ENCODE peak calls at places on chromosomes 11 and 22, in nine cellular contexts. E is NCI-H510A treated with DMSO at 0.1 percent for 48 hours; B is C1 segment of cervical spinal cord; X is activated naive CD4-positive, alpha-beta T cell treated with Interleukin-2 at 50 U/mL for 16 hours; H is A549; J is stimulated activated CD4-positive, alpha-beta T cell treated with anti-CD3 and anti-CD28 coated beads, TNF-alpha, amount 100 ng/mL, for 4 hours; S is progenitor cell of endocrine pancreas; I is pancreas; M is mammary epithelial cell. N is an unnamed sample.

GRCh38 chr11:62395885-62396778 is 22.7 kb upstream of the SCGB1A1 start:
- DNase-seq in E (no peak), B (no peak), X (no peak), H (no peak), J (no peak), S (no peak), I (no peak), M (no peak), N (no peak)

GRCh38 chr11:128342511-128343133 is 244.7 kb downstream of the ETS1 start:
- DNase-seq in E (peak), B (no peak), X (peak), H (peak), J (no peak), S (no peak), I (no peak), M (peak), N (no peak)

GRCh38 chr11:11141019-11141418 is 212.0 kb downstream of the CSNK2A3 start:
- DNase-seq in E (no peak), B (no peak), X (no peak), H (no peak), J (no peak), S (no peak), I (no peak), M (no peak), N (no peak)

GRCh38 chr22:33400061-33400840 is 342.1 kb upstream of the SYN3 start:
- DNase-seq in E (no peak), B (no peak), X (no peak), H (no peak), J (no peak), S (no peak), I (no peak), M (no peak), N (no peak)

GRCh38 chr11:75968021-75968685 is 153.1 kb downstream of the UVRAG start:
- DNase-seq in E (no peak), B (peak), X (no peak), H (no peak), J (no peak), S (no peak), I (no peak), M (no peak), N (no peak)

GRCh38 chr22:30483169-30483568 is 11.4 kb upstream of the SEC14L3 start:
- DNase-seq in E (no peak), B (no peak), X (no peak), H (no peak), J (no peak), S (no peak), I (no peak), M (no peak), N (no peak)

GRCh38 chr22:45872659-45873263 is 104.2 kb downstream of the WNT7B start:
- DNase-seq in E (no peak), B (no peak), X (no peak), H (no peak), J (no peak), S (no peak), I (no peak), M (no peak), N (no peak)

GRCh38 chr11:116651757-116652237 is 121.0 kb downstream of the BUD13 start:
- DNase-seq in E (no peak), B (no peak), X (no peak), H (no peak), J (no peak), S (no peak), I (no peak), M (no peak), N (no peak)

GRCh38 chr11:96199563-96200025 is 143.4 kb downstream of the MAML2 start:
- DNase-seq in E (no peak), B (no peak), X (peak), H (no peak), J (peak), S (no peak), I (no peak), M (no peak), N (no peak)

GRCh38 chr11:119368121-119369034 is 13.1 kb downstream of the USP2 start:
- DNase-seq in E (peak), B (peak), X (no peak), H (no peak), J (no peak), S (no peak), I (peak), M (no peak), N (peak)

GRCh38 chr22:42452456-42452855 is 20.3 kb upstream of the NFAM1 start:
- DNase-seq in E (no peak), B (no peak), X (no peak), H (no peak), J (no peak), S (no peak), I (no peak), M (no peak), N (no peak)

GRCh38 chr22:39592104-39593060 is 21.8 kb downstream of the CACNA1I start:
- DNase-seq in E (no peak), B (peak), X (no peak), H (peak), J (no peak), S (no peak), I (peak), M (peak), N (peak)